ENCODE peak calls at places on chromosomes 2 and 18, in five cellular contexts. B is CD8-positive, alpha-beta T cell; K is left ventricle myocardium inferior; W is endothelial cell of umbilical vein; X is fibroblast of lung. F is an unnamed sample.

GRCh38 chr2:168851674-168852320 is 38.4 kb downstream of the SPC25 start:
- DNase-seq in B (no peak), K (no peak), W (peak), X (peak), F (no peak)

GRCh38 chr18:75831960-75832359 is 404.5 kb upstream of the SMIM21 start:
- DNase-seq in B (no peak), K (no peak), W (no peak), X (no peak), F (no peak)

GRCh38 chr2:128449226-128450061 is 130.8 kb upstream of the HS6ST1 start:
- DNase-seq in B (no peak), K (no peak), W (no peak), X (no peak), F (no peak)

GRCh38 chr2:100013892-100014677 is 128.3 kb downstream of the AFF3 start:
- DNase-seq in B (no peak), K (peak), W (peak), X (peak), F (peak)

GRCh38 chr2:208025814-208026184 is 472 bp upstream of the PLEKHM3 start:
- DNase-seq in B (no peak), K (no peak), W (peak), X (no peak), F (no peak)

GRCh38 chr18:79644006-79644665 is 35.5 kb upstream of the CTDP1 start:
- DNase-seq in B (peak), K (peak), W (peak), X (peak), F (peak)

GRCh38 chr2:159052157-159052561 is 83.7 kb downstream of the TANC1 start:
- DNase-seq in B (no peak), K (no peak), W (no peak), X (peak), F (no peak)

GRCh38 chr2:28546242-28546641 is 50.4 kb downstream of the PLB1 start:
- DNase-seq in B (no peak), K (no peak), W (no peak), X (no peak), F (no peak)

GRCh38 chr2:175743020-175743419 is 259.0 kb downstream of the LNPK start:
- DNase-seq in B (no peak), K (no peak), W (no peak), X (no peak), F (no peak)

GRCh38 chr2:128396500-128396891 is 77.8 kb upstream of the HS6ST1 start:
- DNase-seq in B (no peak), K (no peak), W (no peak), X (no peak), F (no peak)

GRCh38 chr2:1886405-1886992 is 142.2 kb upstream of the PXDN start:
- DNase-seq in B (no peak), K (peak), W (peak), X (peak), F (peak)

GRCh38 chr2:215624423-215624829 is 188.6 kb upstream of the FN1 start:
- DNase-seq in B (no peak), K (no peak), W (no peak), X (peak), F (no peak)

GRCh38 chr2:200786826-200787225 is 24.9 kb upstream of the BZW1 start:
- DNase-seq in B (no peak), K (no peak), W (peak), X (peak), F (no peak)

GRCh38 chr2:139034064-139034463 is 253.9 kb upstream of the NXPH2 start:
- DNase-seq in B (no peak), K (no peak), W (no peak), X (no peak), F (no peak)
- H3K4me3 ChIP-seq in B (no peak), K (no peak), W (no peak), X (no peak), F (no peak)

GRCh38 chr2:233976690-233977294 is 59.6 kb downstream of the TRPM8 start:
- DNase-seq in B (no peak), K (no peak), W (peak), X (peak), F (peak)

GRCh38 chr2:233976087-233976486 is 58.9 kb downstream of the TRPM8 start:
- DNase-seq in B (no peak), K (no peak), W (no peak), X (no peak), F (no peak)

GRCh38 chr2:233974530-233975071 is 57.4 kb downstream of the TRPM8 start:
- DNase-seq in B (no peak), K (no peak), W (peak), X (peak), F (peak)

GRCh38 chr2:233979748-233980147 is 62.6 kb downstream of the TRPM8 start:
- DNase-seq in B (no peak), K (no peak), W (no peak), X (no peak), F (no peak)

DNA sequence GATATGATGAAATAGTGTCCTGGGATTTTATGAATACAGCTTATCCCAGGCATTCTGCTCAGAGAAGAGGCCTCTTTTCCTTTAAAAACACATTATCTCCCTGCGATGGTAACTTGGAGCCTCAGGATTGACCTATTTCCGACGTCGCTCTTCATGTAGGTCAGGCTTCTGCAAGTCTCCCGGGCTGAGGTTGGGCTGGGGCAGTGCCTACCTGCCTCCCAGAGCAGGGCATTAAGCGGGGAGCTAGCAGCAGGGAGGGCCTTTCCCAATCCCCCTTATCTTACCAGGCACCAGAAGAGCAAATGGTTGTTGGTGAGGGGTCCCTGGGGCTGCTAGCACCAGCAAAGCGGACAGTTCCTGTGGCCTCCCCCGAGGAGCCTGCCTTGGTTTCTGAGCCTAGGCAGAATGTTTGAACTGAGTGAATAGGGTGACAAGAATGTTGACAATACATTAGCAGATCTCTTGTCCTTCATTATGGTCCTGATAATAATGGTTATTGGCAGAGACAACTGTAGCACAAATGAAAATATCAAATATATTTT is 60.2 kb downstream of the TRPM8 start:
- DNase-seq in B (no peak), K (no peak), W (no peak), X (no peak), F (no peak)
- H3K4me3 ChIP-seq in B (no peak), K (no peak), W (no peak), X (no peak), F (no peak)

DNA sequence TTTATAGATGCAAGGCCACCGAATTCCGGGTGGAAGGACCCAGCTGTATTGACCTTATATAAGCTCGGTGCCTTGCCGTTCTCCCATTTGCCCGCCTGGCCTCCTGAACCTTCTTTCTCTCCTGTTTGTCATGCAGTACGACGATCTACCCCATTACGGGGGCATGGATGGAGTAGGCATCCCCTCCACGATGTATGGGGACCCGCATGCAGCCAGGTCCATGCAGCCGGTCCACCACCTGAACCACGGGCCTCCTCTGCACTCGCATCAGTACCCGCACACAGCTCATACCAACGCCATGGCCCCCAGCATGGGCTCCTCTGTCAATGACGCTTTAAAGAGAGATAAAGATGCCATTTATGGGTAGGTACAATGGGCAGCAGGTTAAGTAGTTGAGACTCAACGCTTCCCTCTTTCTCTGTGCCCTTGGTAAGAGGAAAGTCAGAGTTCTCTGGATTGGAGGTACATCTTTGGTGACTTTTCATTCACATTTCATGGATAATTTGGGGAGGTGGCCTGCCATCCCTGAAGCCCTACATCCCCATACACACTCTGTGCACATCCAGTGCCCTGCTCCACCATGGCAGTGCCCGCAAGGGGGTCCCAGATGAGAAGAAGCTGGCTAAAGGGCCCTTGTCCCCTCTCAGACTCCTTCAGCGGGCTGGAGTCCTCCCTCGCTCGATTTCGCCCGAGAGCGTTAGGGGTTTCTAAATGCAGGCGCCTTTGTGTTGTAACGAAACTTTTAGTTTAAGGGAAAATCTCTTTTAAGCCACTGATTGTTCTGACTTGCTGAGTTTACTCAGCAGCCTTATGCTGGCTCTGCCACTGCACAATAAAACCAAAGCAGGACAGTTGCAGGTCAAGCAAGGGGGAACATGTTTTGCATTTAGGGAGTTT is 2.9 kb downstream of the MEIS1 start:
- DNase-seq in B (no peak), K (peak), W (peak), X (peak), F (peak)
- H3K4me3 ChIP-seq in B (no peak), K (peak), W (no peak), X (peak), F (peak)

DNA sequence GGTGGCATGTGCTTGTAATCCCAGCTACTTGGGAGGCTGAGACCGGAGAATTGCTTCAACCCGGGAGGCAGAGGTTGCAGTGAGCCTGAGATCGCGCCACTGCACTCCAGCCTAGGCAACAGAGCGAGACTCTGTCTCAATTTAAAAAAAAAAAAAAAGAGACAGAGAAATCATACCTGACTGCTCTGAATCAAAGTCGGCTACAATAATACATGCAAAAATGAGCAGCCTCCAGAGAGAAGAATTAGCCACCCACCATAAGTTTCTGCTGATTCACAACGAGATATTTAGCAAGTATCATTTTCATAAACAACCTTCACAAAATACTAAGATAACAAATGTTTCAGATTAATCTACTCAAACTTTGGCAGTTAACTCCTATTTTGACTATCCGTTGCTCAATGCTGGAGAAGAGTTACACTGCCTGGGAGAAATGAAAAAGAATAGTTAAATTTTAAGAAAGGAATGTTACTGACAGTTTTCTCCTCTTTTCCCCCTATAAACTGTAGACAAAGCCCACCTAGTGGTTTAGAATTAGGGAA is 1.5 kb downstream of the OSBPL1A start:
- DNase-seq in B (no peak), K (no peak), W (no peak), X (peak), F (no peak)
- H3K4me3 ChIP-seq in B (no peak), K (no peak), W (no peak), X (peak), F (no peak)

GRCh38 chr2:5981241-5982055 is 289.3 kb downstream of the SOX11 start:
- DNase-seq in B (no peak), K (no peak), W (no peak), X (peak), F (no peak)
- H3K4me3 ChIP-seq in B (no peak), K (peak), W (no peak), X (no peak), F (no peak)

F was measured in body of pancreas.